ENCODE peak calls at places on chromosomes 4 and X, in seven cellular contexts. G, Q, K, V, H, B and D are unnamed samples.

GRCh38 chr4:165556383-165556782 is 177.6 kb downstream of the CPE start:
- DNase-seq in K (no peak), H (no peak), V (no peak), Q (no peak), G (no peak), B (no peak), D (no peak)

GRCh38 chr4:73407227-73407673 is 3.2 kb downstream of the ALB start:
- DNase-seq in B (no peak), G (no peak), K (no peak), V (no peak), H (no peak), Q (no peak), D (no peak)

GRCh38 chr4:54897590-54897989 is 227.8 kb downstream of the KDR start:
- DNase-seq in H (no peak), B (no peak), G (no peak), Q (no peak), K (no peak), V (no peak), D (no peak)

GRCh38 chrX:48473718-48473990 is 2.3 kb upstream of the FTSJ1 start:
- DNase-seq in V (no peak), B (no peak), G (no peak), K (no peak), H (no peak), Q (no peak), D (no peak)

GRCh38 chr4:24857996-24858395 is 54.8 kb downstream of the CCDC149 start:
- DNase-seq in H (no peak), K (no peak), G (peak), V (peak), Q (no peak), B (no peak), D (no peak)

GRCh38 chr4:26281876-26282275 is 38.9 kb upstream of the RBPJ start:
- DNase-seq in Q (no peak), G (no peak), H (no peak), K (no peak), V (no peak), B (no peak), D (no peak)

GRCh38 chrX:154012336-154012991 is 7.2 kb downstream of the IRAK1 start:
- DNase-seq in G (peak), K (no peak), B (no peak), H (no peak), Q (no peak), V (peak), D (peak)

GRCh38 chrX:31423575-31424284 is 351.9 kb upstream of the FTHL17 start:
- DNase-seq in K (peak), Q (no peak), V (peak), B (no peak), H (peak), G (peak), D (peak)

GRCh38 chrX:25976683-25977310 is 161.3 kb upstream of the MAGEB18 start:
- DNase-seq in H (peak), K (no peak), V (no peak), G (peak), B (no peak), Q (no peak), D (no peak)

GRCh38 chr4:37440519-37440900 is 196.0 kb downstream of the NWD2 start:
- DNase-seq in K (no peak), B (no peak), Q (no peak), G (no peak), H (no peak), V (no peak), D (no peak)

GRCh38 chrX:72003811-72004750 is 93.4 kb downstream of the NHSL2 start:
- DNase-seq in G (peak), Q (no peak), V (peak), H (peak), K (no peak), B (no peak), D (no peak)

GRCh38 chrX:152926279-152926678 is 28.4 kb downstream of the ZNF185 start:
- DNase-seq in K (peak), B (no peak), G (peak), Q (no peak), H (peak), V (peak), D (peak)

GRCh38 chr4:16513876-16514275 is 287.6 kb upstream of the TAPT1 start:
- DNase-seq in Q (no peak), K (no peak), V (no peak), B (no peak), H (no peak), G (no peak), D (no peak)